ENCODE peak calls at places on chromosomes 12 and 14, in nine cellular contexts. One of them, this sample, is unnamed.

GRCh38 chr12:50129297-50129696 is 17.3 kb downstream of the COX14 start:
- DNase-seq in sigmoid colon: no peak
- DNase-seq in pancreas: no peak
- DNase-seq in hepatocyte: no peak
- DNase-seq in thyroid gland: peak
- DNase-seq in AG09309: no peak
- DNase-seq in mesothelial cell of epicardium: no peak
- DNase-seq in HCT116: no peak
- DNase-seq in fibroblast of the aortic adventitia: no peak
- DNase-seq in this sample: no peak

GRCh38 chr12:58803893-58804292 is 116.4 kb downstream of the LRIG3 start:
- DNase-seq in sigmoid colon: no peak
- DNase-seq in pancreas: no peak
- DNase-seq in hepatocyte: peak
- DNase-seq in thyroid gland: no peak
- DNase-seq in AG09309: peak
- DNase-seq in mesothelial cell of epicardium: no peak
- DNase-seq in HCT116: no peak
- DNase-seq in fibroblast of the aortic adventitia: peak
- DNase-seq in this sample: no peak

GRCh38 chr14:105481886-105482454 is 4.7 kb upstream of the CRIP1 start:
- DNase-seq in sigmoid colon: peak
- DNase-seq in pancreas: peak
- DNase-seq in hepatocyte: peak
- DNase-seq in thyroid gland: peak
- DNase-seq in AG09309: peak
- DNase-seq in mesothelial cell of epicardium: peak
- DNase-seq in HCT116: peak
- DNase-seq in fibroblast of the aortic adventitia: peak
- DNase-seq in this sample: peak

GRCh38 chr12:112252184-112252583 is 126.8 kb downstream of the TRAFD1 start:
- DNase-seq in sigmoid colon: no peak
- DNase-seq in pancreas: no peak
- DNase-seq in hepatocyte: peak
- DNase-seq in thyroid gland: no peak
- DNase-seq in AG09309: no peak
- DNase-seq in mesothelial cell of epicardium: no peak
- DNase-seq in HCT116: no peak
- DNase-seq in fibroblast of the aortic adventitia: peak
- DNase-seq in this sample: no peak

GRCh38 chr12:94287245-94287628 is 138.9 kb downstream of the PLXNC1 start:
- DNase-seq in sigmoid colon: no peak
- DNase-seq in pancreas: no peak
- DNase-seq in hepatocyte: no peak
- DNase-seq in thyroid gland: no peak
- DNase-seq in AG09309: no peak
- DNase-seq in mesothelial cell of epicardium: no peak
- DNase-seq in HCT116: no peak
- DNase-seq in fibroblast of the aortic adventitia: no peak
- DNase-seq in this sample: no peak

GRCh38 chr14:66174453-66174891 is 311.7 kb upstream of the CCDC196 start:
- DNase-seq in sigmoid colon: no peak
- DNase-seq in pancreas: no peak
- DNase-seq in hepatocyte: peak
- DNase-seq in thyroid gland: no peak
- DNase-seq in AG09309: no peak
- DNase-seq in mesothelial cell of epicardium: no peak
- DNase-seq in HCT116: no peak
- DNase-seq in fibroblast of the aortic adventitia: peak
- DNase-seq in this sample: no peak

GRCh38 chr12:23221066-23221465 is 596.1 kb downstream of the ETNK1 start:
- DNase-seq in sigmoid colon: no peak
- DNase-seq in pancreas: no peak
- DNase-seq in hepatocyte: no peak
- DNase-seq in thyroid gland: peak
- DNase-seq in AG09309: no peak
- DNase-seq in mesothelial cell of epicardium: no peak
- DNase-seq in HCT116: no peak
- DNase-seq in fibroblast of the aortic adventitia: no peak
- DNase-seq in this sample: no peak

GRCh38 chr12:122306407-122306806 is 40.1 kb upstream of the VPS33A start:
- DNase-seq in sigmoid colon: no peak
- DNase-seq in pancreas: no peak
- DNase-seq in hepatocyte: no peak
- DNase-seq in thyroid gland: no peak
- DNase-seq in AG09309: no peak
- DNase-seq in mesothelial cell of epicardium: no peak
- DNase-seq in HCT116: no peak
- DNase-seq in fibroblast of the aortic adventitia: no peak
- DNase-seq in this sample: no peak

GRCh38 chr12:1929985-1930815 is 11.7 kb upstream of the CACNA2D4 start:
- DNase-seq in sigmoid colon: peak
- DNase-seq in pancreas: no peak
- DNase-seq in hepatocyte: no peak
- DNase-seq in thyroid gland: no peak
- DNase-seq in AG09309: no peak
- DNase-seq in mesothelial cell of epicardium: peak
- DNase-seq in HCT116: no peak
- DNase-seq in fibroblast of the aortic adventitia: no peak
- DNase-seq in this sample: no peak

GRCh38 chr14:91186515-91187066 is 57.9 kb downstream of the GPR68 start:
- DNase-seq in sigmoid colon: no peak
- DNase-seq in pancreas: no peak
- DNase-seq in hepatocyte: no peak
- DNase-seq in thyroid gland: no peak
- DNase-seq in AG09309: no peak
- DNase-seq in mesothelial cell of epicardium: no peak
- DNase-seq in HCT116: no peak
- DNase-seq in fibroblast of the aortic adventitia: no peak
- DNase-seq in this sample: no peak

GRCh38 chr14:52730708-52731111 is 744 bp downstream of the STYX start:
- DNase-seq in sigmoid colon: no peak
- DNase-seq in pancreas: no peak
- DNase-seq in hepatocyte: no peak
- DNase-seq in thyroid gland: no peak
- DNase-seq in AG09309: no peak
- DNase-seq in mesothelial cell of epicardium: no peak
- DNase-seq in HCT116: no peak
- DNase-seq in fibroblast of the aortic adventitia: peak
- DNase-seq in this sample: no peak

GRCh38 chr12:53255993-53256392 is 12.1 kb upstream of the ESPL1 start:
- DNase-seq in sigmoid colon: no peak
- DNase-seq in pancreas: no peak
- DNase-seq in hepatocyte: no peak
- DNase-seq in thyroid gland: no peak
- DNase-seq in AG09309: no peak
- DNase-seq in mesothelial cell of epicardium: no peak
- DNase-seq in HCT116: no peak
- DNase-seq in fibroblast of the aortic adventitia: no peak
- DNase-seq in this sample: no peak

GRCh38 chr12:45232771-45233372 is 17.0 kb downstream of the ANO6 start:
- DNase-seq in sigmoid colon: peak
- DNase-seq in pancreas: no peak
- DNase-seq in hepatocyte: peak
- DNase-seq in thyroid gland: peak
- DNase-seq in AG09309: peak
- DNase-seq in mesothelial cell of epicardium: no peak
- DNase-seq in HCT116: peak
- DNase-seq in fibroblast of the aortic adventitia: peak
- DNase-seq in this sample: no peak

GRCh38 chr12:45232146-45232731 is 16.3 kb downstream of the ANO6 start:
- DNase-seq in sigmoid colon: no peak
- DNase-seq in pancreas: no peak
- DNase-seq in hepatocyte: no peak
- DNase-seq in thyroid gland: no peak
- DNase-seq in AG09309: no peak
- DNase-seq in mesothelial cell of epicardium: no peak
- DNase-seq in HCT116: no peak
- DNase-seq in fibroblast of the aortic adventitia: no peak
- DNase-seq in this sample: no peak

GRCh38 chr12:45231515-45232145 is 15.7 kb downstream of the ANO6 start:
- DNase-seq in sigmoid colon: no peak
- DNase-seq in pancreas: no peak
- DNase-seq in hepatocyte: no peak
- DNase-seq in thyroid gland: no peak
- DNase-seq in AG09309: peak
- DNase-seq in mesothelial cell of epicardium: no peak
- DNase-seq in HCT116: no peak
- DNase-seq in fibroblast of the aortic adventitia: peak
- DNase-seq in this sample: no peak

GRCh38 chr12:45235087-45236025 is 19.5 kb downstream of the ANO6 start:
- DNase-seq in sigmoid colon: peak
- DNase-seq in pancreas: no peak
- DNase-seq in hepatocyte: peak
- DNase-seq in thyroid gland: peak
- DNase-seq in AG09309: peak
- DNase-seq in mesothelial cell of epicardium: no peak
- DNase-seq in HCT116: peak
- DNase-seq in fibroblast of the aortic adventitia: peak
- DNase-seq in this sample: no peak

GRCh38 chr12:45234134-45234865 is 18.4 kb downstream of the ANO6 start:
- DNase-seq in sigmoid colon: peak
- DNase-seq in pancreas: no peak
- DNase-seq in hepatocyte: peak
- DNase-seq in thyroid gland: peak
- DNase-seq in AG09309: peak
- DNase-seq in mesothelial cell of epicardium: no peak
- DNase-seq in HCT116: peak
- DNase-seq in fibroblast of the aortic adventitia: peak
- DNase-seq in this sample: no peak
- TF ChIP-seq CTCF in sigmoid colon: no peak
- TF ChIP-seq CTCF in pancreas: no peak
- TF ChIP-seq CTCF in hepatocyte: no peak
- TF ChIP-seq CTCF in thyroid gland: no peak
- TF ChIP-seq CTCF in AG09309: no peak
- TF ChIP-seq CTCF in mesothelial cell of epicardium: no peak
- TF ChIP-seq CTCF in HCT116: no peak
- TF ChIP-seq CTCF in fibroblast of the aortic adventitia: no peak
- TF ChIP-seq CTCF in this sample: no peak

DNA sequence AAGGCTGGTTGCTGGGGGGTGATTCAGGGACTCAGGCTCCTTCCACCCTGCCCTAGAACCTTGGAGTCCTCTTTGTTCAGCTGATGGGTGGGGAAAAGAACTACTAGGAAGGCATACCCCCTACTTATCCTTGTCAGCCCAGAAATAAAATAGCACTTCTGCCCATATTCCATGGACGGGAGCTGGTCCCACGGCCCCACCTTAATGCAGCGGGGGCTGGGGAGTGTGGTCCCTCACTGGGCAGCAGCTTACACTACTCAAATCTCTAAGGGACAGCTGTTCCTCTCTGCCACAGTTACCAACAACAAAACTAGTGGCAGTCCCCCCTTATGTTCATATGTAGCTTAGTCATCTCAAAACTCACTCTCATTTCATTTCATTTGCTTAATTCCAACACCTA is 83.9 kb upstream of the RIC8B start:
- DNase-seq in sigmoid colon: no peak
- DNase-seq in pancreas: no peak
- DNase-seq in hepatocyte: no peak
- DNase-seq in thyroid gland: no peak
- DNase-seq in AG09309: no peak
- DNase-seq in mesothelial cell of epicardium: no peak
- DNase-seq in HCT116: no peak
- DNase-seq in fibroblast of the aortic adventitia: no peak
- DNase-seq in this sample: no peak
- TF ChIP-seq CTCF in sigmoid colon: no peak
- TF ChIP-seq CTCF in pancreas: no peak
- TF ChIP-seq CTCF in hepatocyte: no peak
- TF ChIP-seq CTCF in thyroid gland: no peak
- TF ChIP-seq CTCF in AG09309: no peak
- TF ChIP-seq CTCF in mesothelial cell of epicardium: no peak
- TF ChIP-seq CTCF in HCT116: no peak
- TF ChIP-seq CTCF in fibroblast of the aortic adventitia: no peak
- TF ChIP-seq CTCF in this sample: no peak

GRCh38 chr12:127813147-127813546 is 453.8 kb upstream of the TMEM132C start:
- DNase-seq in sigmoid colon: no peak
- DNase-seq in pancreas: no peak
- DNase-seq in hepatocyte: no peak
- DNase-seq in thyroid gland: no peak
- DNase-seq in AG09309: no peak
- DNase-seq in mesothelial cell of epicardium: no peak
- DNase-seq in HCT116: no peak
- DNase-seq in fibroblast of the aortic adventitia: no peak
- DNase-seq in this sample: no peak

GRCh38 chr12:127811988-127812387 is 455.0 kb upstream of the TMEM132C start:
- DNase-seq in sigmoid colon: no peak
- DNase-seq in pancreas: no peak
- DNase-seq in hepatocyte: peak
- DNase-seq in thyroid gland: peak
- DNase-seq in AG09309: peak
- DNase-seq in mesothelial cell of epicardium: no peak
- DNase-seq in HCT116: no peak
- DNase-seq in fibroblast of the aortic adventitia: peak
- DNase-seq in this sample: no peak

GRCh38 chr12:127809236-127809635 is 457.7 kb upstream of the TMEM132C start:
- DNase-seq in sigmoid colon: no peak
- DNase-seq in pancreas: no peak
- DNase-seq in hepatocyte: peak
- DNase-seq in thyroid gland: peak
- DNase-seq in AG09309: peak
- DNase-seq in mesothelial cell of epicardium: no peak
- DNase-seq in HCT116: no peak
- DNase-seq in fibroblast of the aortic adventitia: peak
- DNase-seq in this sample: no peak

DNA sequence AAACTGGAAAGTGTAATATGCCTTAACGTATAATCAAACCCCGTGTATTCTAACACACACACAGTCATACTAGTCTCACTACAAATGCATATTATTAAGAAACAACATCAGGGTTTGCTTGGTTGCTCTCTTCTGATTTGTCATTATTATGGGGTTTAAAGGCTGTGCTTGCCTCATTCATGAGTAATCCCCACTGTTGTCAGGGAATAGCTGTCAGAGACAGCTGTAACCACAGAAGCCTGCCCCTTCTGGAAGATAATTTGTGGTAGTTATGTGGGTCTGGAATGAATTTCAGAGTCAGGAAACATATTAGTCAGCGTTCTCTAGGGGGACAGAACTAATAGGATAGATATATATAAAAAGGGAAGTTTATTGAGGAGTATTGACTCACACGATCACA is 456.9 kb upstream of the TMEM132C start:
- DNase-seq in sigmoid colon: no peak
- DNase-seq in pancreas: no peak
- DNase-seq in hepatocyte: peak
- DNase-seq in thyroid gland: no peak
- DNase-seq in AG09309: peak
- DNase-seq in mesothelial cell of epicardium: no peak
- DNase-seq in HCT116: no peak
- DNase-seq in fibroblast of the aortic adventitia: peak
- DNase-seq in this sample: no peak
- TF ChIP-seq CTCF in sigmoid colon: no peak
- TF ChIP-seq CTCF in pancreas: no peak
- TF ChIP-seq CTCF in hepatocyte: no peak
- TF ChIP-seq CTCF in thyroid gland: no peak
- TF ChIP-seq CTCF in AG09309: peak
- TF ChIP-seq CTCF in mesothelial cell of epicardium: no peak
- TF ChIP-seq CTCF in HCT116: no peak
- TF ChIP-seq CTCF in fibroblast of the aortic adventitia: peak
- TF ChIP-seq CTCF in this sample: no peak

DNA sequence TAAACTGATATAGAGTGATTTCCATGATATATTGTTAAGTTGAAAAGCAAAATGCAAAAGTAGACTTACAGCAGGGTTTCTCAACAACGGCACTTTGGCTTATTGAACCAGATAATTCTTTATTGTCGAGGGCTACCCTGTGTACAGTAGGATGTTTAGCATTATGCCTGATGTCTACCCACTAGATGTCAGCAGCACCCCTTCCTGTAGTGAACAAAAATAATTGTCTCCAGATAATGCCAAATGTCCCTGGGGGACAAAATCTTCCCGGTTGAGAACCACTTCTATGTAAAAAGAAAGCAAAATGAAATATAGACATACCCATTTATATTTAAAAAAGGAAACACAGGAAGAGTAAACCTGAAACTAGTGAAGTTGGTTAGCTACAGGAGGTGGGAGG is 32.4 kb downstream of the ABCD2 start:
- DNase-seq in sigmoid colon: no peak
- DNase-seq in pancreas: no peak
- DNase-seq in hepatocyte: no peak
- DNase-seq in thyroid gland: no peak
- DNase-seq in AG09309: no peak
- DNase-seq in mesothelial cell of epicardium: no peak
- DNase-seq in HCT116: peak
- DNase-seq in fibroblast of the aortic adventitia: no peak
- DNase-seq in this sample: no peak
- TF ChIP-seq CTCF in sigmoid colon: no peak
- TF ChIP-seq CTCF in pancreas: no peak
- TF ChIP-seq CTCF in hepatocyte: peak
- TF ChIP-seq CTCF in thyroid gland: no peak
- TF ChIP-seq CTCF in AG09309: peak
- TF ChIP-seq CTCF in mesothelial cell of epicardium: no peak
- TF ChIP-seq CTCF in HCT116: peak
- TF ChIP-seq CTCF in fibroblast of the aortic adventitia: no peak
- TF ChIP-seq CTCF in this sample: no peak